ENCODE peak calls at places on chromosomes 7 and 10, in five cellular contexts. One of them, this sample, is unnamed.
A peak's percentile ranks its signal among the peaks of the same experiment; 100 is the strongest.

GRCh38 chr10:48800283-48800675 is 115.6 kb downstream of the WDFY4 start:
- DNase-seq in ascending aorta: no peak
- DNase-seq in activated B cell treated with CpG ODN at 0.5 μM for 24 hours: no peak
- DNase-seq in GM10248: no peak
- DNase-seq in hepatocyte: no peak
- DNase-seq in this sample: no peak

GRCh38 chr10:62268027-62268398 is 631 bp downstream of the RTKN2 start:
- DNase-seq in activated B cell treated with CpG ODN at 0.5 μM for 24 hours: no peak
- DNase-seq in GM10248: peak; percentile 11
- DNase-seq in ascending aorta: no peak
- DNase-seq in hepatocyte: peak; percentile 13
- DNase-seq in this sample: no peak

GRCh38 chr10:99916776-99917175 is 93.0 kb downstream of the DNMBP start:
- DNase-seq in GM10248: no peak
- DNase-seq in hepatocyte: no peak
- DNase-seq in ascending aorta: no peak
- DNase-seq in activated B cell treated with CpG ODN at 0.5 μM for 24 hours: no peak
- DNase-seq in this sample: no peak

GRCh38 chr7:80204919-80205318 is 70.3 kb downstream of the GNAI1 start:
- DNase-seq in ascending aorta: no peak
- DNase-seq in hepatocyte: no peak
- DNase-seq in GM10248: no peak
- DNase-seq in activated B cell treated with CpG ODN at 0.5 μM for 24 hours: no peak
- DNase-seq in this sample: no peak

GRCh38 chr10:22674215-22674930 is 40.0 kb downstream of the PIP4K2A start:
- DNase-seq in GM10248: no peak
- DNase-seq in hepatocyte: no peak
- DNase-seq in activated B cell treated with CpG ODN at 0.5 μM for 24 hours: no peak
- DNase-seq in ascending aorta: no peak
- DNase-seq in this sample: no peak

GRCh38 chr7:151408839-151409554 is 841 bp downstream of the WDR86 start:
- DNase-seq in hepatocyte: peak; percentile 40
- DNase-seq in activated B cell treated with CpG ODN at 0.5 μM for 24 hours: no peak
- DNase-seq in GM10248: no peak
- DNase-seq in ascending aorta: no peak
- DNase-seq in this sample: no peak

GRCh38 chr7:114889646-114890285 is 32.1 kb upstream of the MDFIC start:
- DNase-seq in ascending aorta: no peak
- DNase-seq in GM10248: peak; percentile 20
- DNase-seq in hepatocyte: peak; percentile 80
- DNase-seq in activated B cell treated with CpG ODN at 0.5 μM for 24 hours: no peak
- DNase-seq in this sample: no peak

GRCh38 chr10:122301055-122301810 is 30.1 kb downstream of the BTBD16 start:
- DNase-seq in GM10248: no peak
- DNase-seq in ascending aorta: no peak
- DNase-seq in activated B cell treated with CpG ODN at 0.5 μM for 24 hours: no peak
- DNase-seq in hepatocyte: peak; percentile 44
- DNase-seq in this sample: no peak

GRCh38 chr7:2403718-2404648 is 572 bp downstream of the CHST12 start:
- DNase-seq in GM10248: no peak
- DNase-seq in activated B cell treated with CpG ODN at 0.5 μM for 24 hours: peak; percentile 46
- DNase-seq in hepatocyte: peak; percentile 70
- DNase-seq in ascending aorta: no peak
- DNase-seq in this sample: peak; percentile 41

DNA sequence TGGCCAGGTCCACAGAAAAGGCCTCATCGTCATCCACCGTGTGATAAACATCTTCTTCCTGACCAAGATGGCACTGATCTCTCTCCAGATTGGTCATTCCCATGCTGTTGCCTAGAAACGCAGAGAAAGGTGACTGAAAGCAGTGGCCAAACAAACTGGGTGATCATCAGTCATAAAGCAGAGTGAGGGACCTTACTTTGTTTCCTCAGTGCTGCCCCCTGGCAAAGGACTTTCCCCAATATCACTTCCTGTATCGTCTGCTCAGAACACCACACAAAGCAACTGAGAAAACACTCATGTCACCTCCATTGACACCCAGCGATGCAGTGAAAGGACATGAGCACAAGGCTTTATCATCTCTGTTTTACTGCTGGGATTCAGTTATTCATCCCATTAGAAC is 40.0 kb upstream of the TM9SF3 start:
- DNase-seq in ascending aorta: no peak
- DNase-seq in hepatocyte: no peak
- DNase-seq in GM10248: no peak
- DNase-seq in activated B cell treated with CpG ODN at 0.5 μM for 24 hours: no peak
- DNase-seq in this sample: no peak
- TF ChIP-seq CTCF in ascending aorta: no peak
- TF ChIP-seq CTCF in hepatocyte: no peak
- TF ChIP-seq CTCF in GM10248: no peak
- TF ChIP-seq CTCF in activated B cell treated with CpG ODN at 0.5 μM for 24 hours: no peak
- TF ChIP-seq CTCF in this sample: peak; percentile 9

DNA sequence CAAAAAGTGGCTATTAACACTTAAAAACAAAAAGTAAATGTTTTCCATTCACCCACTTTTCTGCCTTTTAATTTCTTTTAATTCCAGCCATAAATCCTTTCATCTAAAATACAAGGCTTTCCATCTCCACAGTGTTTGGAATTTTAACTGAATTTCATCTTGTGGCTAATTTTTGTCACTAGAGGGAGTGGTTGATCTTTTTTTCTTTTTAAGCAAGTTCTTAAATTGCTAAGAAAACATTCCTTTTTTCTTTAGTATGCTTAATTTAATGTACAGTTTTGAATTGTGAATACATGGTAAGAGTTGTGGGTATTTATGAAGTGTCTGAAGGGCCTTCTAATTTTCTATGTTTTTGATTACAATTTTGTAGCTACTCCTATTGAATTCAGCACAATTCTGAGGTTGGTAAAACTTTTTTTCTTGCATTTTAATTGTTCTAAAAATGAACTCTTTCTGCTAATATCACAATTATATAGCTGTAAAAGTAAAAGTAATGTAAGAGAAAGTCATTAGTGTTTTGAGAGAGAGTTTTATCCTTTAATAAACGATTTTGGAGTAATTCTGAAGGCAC is 54.9 kb upstream of the ANK3 start:
- DNase-seq in GM10248: no peak
- DNase-seq in ascending aorta: no peak
- DNase-seq in hepatocyte: no peak
- DNase-seq in activated B cell treated with CpG ODN at 0.5 μM for 24 hours: no peak
- DNase-seq in this sample: no peak
- TF ChIP-seq CTCF in GM10248: no peak
- TF ChIP-seq CTCF in ascending aorta: peak; percentile 69
- TF ChIP-seq CTCF in hepatocyte: peak; percentile 78
- TF ChIP-seq CTCF in activated B cell treated with CpG ODN at 0.5 μM for 24 hours: no peak
- TF ChIP-seq CTCF in this sample: peak; percentile 68

DNA sequence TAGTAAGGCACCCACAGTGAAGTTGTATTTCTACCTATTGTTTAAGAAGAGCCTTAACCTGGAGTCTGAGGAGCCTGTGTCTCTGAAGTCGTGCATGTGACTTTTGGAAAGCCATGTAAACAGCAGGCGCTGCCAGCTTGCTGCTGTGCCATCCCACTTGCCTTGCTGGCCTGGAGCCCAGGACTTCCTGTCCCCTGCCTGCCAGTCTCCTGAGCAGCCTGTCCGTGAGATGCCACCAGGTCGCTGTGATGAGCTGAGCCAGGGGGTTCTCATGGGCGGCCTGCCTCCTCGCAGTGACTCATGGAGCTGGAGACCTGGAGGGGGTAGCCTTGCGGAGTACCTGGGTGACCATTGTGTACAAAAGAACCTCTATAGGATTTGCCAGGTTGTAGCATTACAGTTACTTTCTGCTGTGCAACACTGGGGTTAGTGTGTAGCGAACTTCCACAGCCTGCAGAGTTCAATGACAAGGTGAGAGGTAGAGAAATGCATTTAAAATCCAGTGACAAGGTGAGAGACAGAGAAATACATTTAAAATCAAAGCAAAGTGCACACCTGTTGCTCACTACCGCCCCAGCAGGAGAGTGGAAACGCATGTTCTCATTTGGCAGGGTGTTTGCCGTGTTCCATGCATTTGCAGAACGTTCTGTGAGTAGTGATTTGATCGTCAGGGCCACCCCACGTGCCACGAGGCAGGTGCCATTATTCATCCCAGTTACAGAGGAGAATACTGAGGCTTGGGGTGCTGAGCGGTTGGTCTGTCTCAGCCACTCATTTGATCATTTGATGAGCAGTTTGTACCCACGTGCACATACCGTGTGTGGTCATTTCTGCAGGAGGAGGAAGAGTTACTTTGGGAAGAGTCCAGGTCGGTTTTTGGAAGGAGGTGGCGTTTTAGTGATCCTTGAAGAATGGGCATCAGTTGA is 36.6 kb upstream of the BHLHA15 start:
- DNase-seq in hepatocyte: no peak
- DNase-seq in ascending aorta: no peak
- DNase-seq in activated B cell treated with CpG ODN at 0.5 μM for 24 hours: no peak
- DNase-seq in GM10248: no peak
- DNase-seq in this sample: no peak
- TF ChIP-seq CTCF in hepatocyte: no peak
- TF ChIP-seq CTCF in ascending aorta: no peak
- TF ChIP-seq CTCF in activated B cell treated with CpG ODN at 0.5 μM for 24 hours: no peak
- TF ChIP-seq CTCF in GM10248: no peak
- TF ChIP-seq CTCF in this sample: no peak

GRCh38 chr10:46033602-46034011 is 3.2 kb upstream of the NCOA4 start:
- DNase-seq in hepatocyte: peak; percentile 35
- DNase-seq in GM10248: no peak
- DNase-seq in ascending aorta: no peak
- DNase-seq in activated B cell treated with CpG ODN at 0.5 μM for 24 hours: no peak
- DNase-seq in this sample: no peak
- TF ChIP-seq CTCF in hepatocyte: no peak
- TF ChIP-seq CTCF in GM10248: no peak
- TF ChIP-seq CTCF in ascending aorta: no peak
- TF ChIP-seq CTCF in activated B cell treated with CpG ODN at 0.5 μM for 24 hours: no peak
- TF ChIP-seq CTCF in this sample: no peak

GRCh38 chr7:42614636-42615035 is 297.2 kb downstream of the C7orf25 start:
- DNase-seq in activated B cell treated with CpG ODN at 0.5 μM for 24 hours: no peak
- DNase-seq in hepatocyte: no peak
- DNase-seq in GM10248: no peak
- DNase-seq in ascending aorta: no peak
- DNase-seq in this sample: no peak

GRCh38 chr7:42621543-42622219 is 290.2 kb downstream of the C7orf25 start:
- DNase-seq in hepatocyte: no peak
- DNase-seq in ascending aorta: no peak
- DNase-seq in GM10248: no peak
- DNase-seq in activated B cell treated with CpG ODN at 0.5 μM for 24 hours: no peak
- DNase-seq in this sample: no peak

GRCh38 chr7:42617071-42617705 is 294.7 kb downstream of the C7orf25 start:
- DNase-seq in activated B cell treated with CpG ODN at 0.5 μM for 24 hours: no peak
- DNase-seq in GM10248: no peak
- DNase-seq in ascending aorta: no peak
- DNase-seq in hepatocyte: no peak
- DNase-seq in this sample: no peak

GRCh38 chr7:42618649-42619315 is 293.1 kb downstream of the C7orf25 start:
- DNase-seq in activated B cell treated with CpG ODN at 0.5 μM for 24 hours: no peak
- DNase-seq in ascending aorta: no peak
- DNase-seq in hepatocyte: no peak
- DNase-seq in GM10248: no peak
- DNase-seq in this sample: no peak

DNA sequence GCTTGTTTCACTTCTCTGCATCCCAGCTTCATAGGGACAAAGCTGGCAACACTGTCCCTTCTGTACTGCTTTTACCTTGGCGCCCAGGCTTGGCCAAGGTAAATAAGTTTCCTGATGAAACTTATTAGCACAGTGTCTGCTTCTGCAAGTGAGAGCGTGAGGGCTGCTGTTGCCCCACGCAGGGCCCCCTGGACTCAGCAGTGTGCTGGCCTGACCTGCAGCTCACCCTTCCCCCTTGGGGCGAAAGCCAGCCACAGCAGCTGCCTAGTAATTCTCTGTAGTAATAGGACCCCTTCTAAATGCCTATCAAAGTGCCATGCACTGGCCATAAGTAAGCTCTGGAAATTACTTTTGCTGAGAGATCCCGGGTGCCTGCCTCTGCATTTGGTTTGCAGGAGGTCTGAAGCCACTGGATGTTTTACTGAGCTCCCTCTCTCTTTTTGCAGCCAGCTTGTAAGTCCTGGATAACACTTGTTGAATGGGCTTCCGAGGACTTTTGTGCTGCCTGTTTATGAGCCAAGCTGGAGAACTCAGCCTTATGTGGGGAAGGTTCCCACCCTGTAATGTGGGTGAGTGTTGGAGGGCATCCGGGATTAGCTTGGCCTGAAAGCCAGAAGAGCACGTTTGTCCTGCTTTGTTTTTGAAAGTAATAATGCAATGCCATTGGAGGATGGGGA is 294.0 kb downstream of the C7orf25 start:
- DNase-seq in activated B cell treated with CpG ODN at 0.5 μM for 24 hours: no peak
- DNase-seq in hepatocyte: peak; percentile 52
- DNase-seq in GM10248: no peak
- DNase-seq in ascending aorta: no peak
- DNase-seq in this sample: peak; percentile 18
- TF ChIP-seq CTCF in activated B cell treated with CpG ODN at 0.5 μM for 24 hours: no peak
- TF ChIP-seq CTCF in hepatocyte: peak; percentile 13
- TF ChIP-seq CTCF in GM10248: no peak
- TF ChIP-seq CTCF in ascending aorta: no peak
- TF ChIP-seq CTCF in this sample: peak; percentile 41

This sample was measured in progenitor cell of endocrine pancreas.